ENCODE peak calls at places on chromosome 12, in ten cellular contexts. One of them, this sample, is unnamed.
A peak's percentile ranks its signal among the peaks of the same experiment; 100 is the strongest.

GRCh38 chr12:117114784-117115183 is 15.6 kb upstream of the TESC start:
- DNase-seq in GM04504: no peak
- DNase-seq in stimulated activated CD4-positive, alpha-beta T cell treated with anti-CD3 and anti-CD28 coated beads, Interleukin-12 subunit alpha, Interleukin-12 subunit beta, amount 100 ng/mL, for 48 hours: no peak
- DNase-seq in stomach: peak; percentile 74
- DNase-seq in mesenteric fat pad: no peak
- DNase-seq in fibroblast of gingiva: no peak
- DNase-seq in NCI-H774: no peak
- DNase-seq in NCI-H524: no peak
- DNase-seq in EH: no peak
- DNase-seq in lung: no peak
- DNase-seq in this sample: no peak

GRCh38 chr12:123062682-123063426 is 82.4 kb downstream of the ARL6IP4 start:
- DNase-seq in stomach: peak; percentile 47
- DNase-seq in NCI-H774: no peak
- DNase-seq in mesenteric fat pad: no peak
- DNase-seq in fibroblast of gingiva: peak; percentile 70
- DNase-seq in lung: peak; percentile 50
- DNase-seq in stimulated activated CD4-positive, alpha-beta T cell treated with anti-CD3 and anti-CD28 coated beads, Interleukin-12 subunit alpha, Interleukin-12 subunit beta, amount 100 ng/mL, for 48 hours: no peak
- DNase-seq in EH: peak; percentile 84
- DNase-seq in GM04504: peak; percentile 60
- DNase-seq in NCI-H524: no peak
- DNase-seq in this sample: peak; percentile 76

GRCh38 chr12:74033531-74033930 is 504.1 kb upstream of the ATXN7L3B start:
- DNase-seq in NCI-H774: no peak
- DNase-seq in stomach: no peak
- DNase-seq in NCI-H524: no peak
- DNase-seq in mesenteric fat pad: no peak
- DNase-seq in GM04504: no peak
- DNase-seq in EH: no peak
- DNase-seq in lung: no peak
- DNase-seq in fibroblast of gingiva: no peak
- DNase-seq in stimulated activated CD4-positive, alpha-beta T cell treated with anti-CD3 and anti-CD28 coated beads, Interleukin-12 subunit alpha, Interleukin-12 subunit beta, amount 100 ng/mL, for 48 hours: no peak
- DNase-seq in this sample: no peak

GRCh38 chr12:96198970-96199369 is 4.8 kb downstream of the ELK3 start:
- DNase-seq in NCI-H774: no peak
- DNase-seq in NCI-H524: no peak
- DNase-seq in GM04504: peak; percentile 86
- DNase-seq in fibroblast of gingiva: peak; percentile 88
- DNase-seq in mesenteric fat pad: no peak
- DNase-seq in stomach: no peak
- DNase-seq in lung: no peak
- DNase-seq in EH: peak; percentile 93
- DNase-seq in stimulated activated CD4-positive, alpha-beta T cell treated with anti-CD3 and anti-CD28 coated beads, Interleukin-12 subunit alpha, Interleukin-12 subunit beta, amount 100 ng/mL, for 48 hours: no peak
- DNase-seq in this sample: peak; percentile 91

GRCh38 chr12:88420460-88420859 is 159.8 kb downstream of the KITLG start:
- DNase-seq in stomach: no peak
- DNase-seq in GM04504: peak; percentile 88
- DNase-seq in lung: no peak
- DNase-seq in NCI-H774: no peak
- DNase-seq in mesenteric fat pad: no peak
- DNase-seq in NCI-H524: no peak
- DNase-seq in EH: peak; percentile 93
- DNase-seq in stimulated activated CD4-positive, alpha-beta T cell treated with anti-CD3 and anti-CD28 coated beads, Interleukin-12 subunit alpha, Interleukin-12 subunit beta, amount 100 ng/mL, for 48 hours: no peak
- DNase-seq in fibroblast of gingiva: peak; percentile 91
- DNase-seq in this sample: peak; percentile 93

GRCh38 chr12:6607751-6608591 is 792 bp upstream of the CHD4 start:
- DNase-seq in GM04504: no peak
- DNase-seq in NCI-H774: peak; percentile 91
- DNase-seq in stomach: peak; percentile 74
- DNase-seq in EH: peak; percentile 55
- DNase-seq in stimulated activated CD4-positive, alpha-beta T cell treated with anti-CD3 and anti-CD28 coated beads, Interleukin-12 subunit alpha, Interleukin-12 subunit beta, amount 100 ng/mL, for 48 hours: peak; percentile 51
- DNase-seq in mesenteric fat pad: no peak
- DNase-seq in lung: peak; percentile 59
- DNase-seq in NCI-H524: peak; percentile 97
- DNase-seq in fibroblast of gingiva: no peak
- DNase-seq in this sample: peak; percentile 35

GRCh38 chr12:124045671-124046070 is 72.7 kb downstream of the ZNF664 start:
- DNase-seq in stimulated activated CD4-positive, alpha-beta T cell treated with anti-CD3 and anti-CD28 coated beads, Interleukin-12 subunit alpha, Interleukin-12 subunit beta, amount 100 ng/mL, for 48 hours: no peak
- DNase-seq in fibroblast of gingiva: no peak
- DNase-seq in NCI-H524: no peak
- DNase-seq in EH: no peak
- DNase-seq in stomach: no peak
- DNase-seq in mesenteric fat pad: no peak
- DNase-seq in lung: no peak
- DNase-seq in GM04504: no peak
- DNase-seq in NCI-H774: no peak
- DNase-seq in this sample: no peak

GRCh38 chr12:60201891-60202290 is 606.1 kb downstream of the SLC16A7 start:
- DNase-seq in fibroblast of gingiva: peak; percentile 59
- DNase-seq in lung: no peak
- DNase-seq in NCI-H774: no peak
- DNase-seq in GM04504: no peak
- DNase-seq in stomach: no peak
- DNase-seq in mesenteric fat pad: no peak
- DNase-seq in EH: peak; percentile 66
- DNase-seq in stimulated activated CD4-positive, alpha-beta T cell treated with anti-CD3 and anti-CD28 coated beads, Interleukin-12 subunit alpha, Interleukin-12 subunit beta, amount 100 ng/mL, for 48 hours: no peak
- DNase-seq in NCI-H524: no peak
- DNase-seq in this sample: peak; percentile 82

GRCh38 chr12:93146970-93147369 is 217.9 kb upstream of the EEA1 start:
- DNase-seq in stomach: no peak
- DNase-seq in EH: no peak
- DNase-seq in GM04504: no peak
- DNase-seq in fibroblast of gingiva: no peak
- DNase-seq in stimulated activated CD4-positive, alpha-beta T cell treated with anti-CD3 and anti-CD28 coated beads, Interleukin-12 subunit alpha, Interleukin-12 subunit beta, amount 100 ng/mL, for 48 hours: no peak
- DNase-seq in NCI-H524: no peak
- DNase-seq in lung: no peak
- DNase-seq in mesenteric fat pad: no peak
- DNase-seq in NCI-H774: no peak
- DNase-seq in this sample: no peak

GRCh38 chr12:3084742-3085141 is 7.6 kb downstream of the TSPAN9 start:
- DNase-seq in fibroblast of gingiva: no peak
- DNase-seq in NCI-H774: no peak
- DNase-seq in EH: no peak
- DNase-seq in stomach: no peak
- DNase-seq in stimulated activated CD4-positive, alpha-beta T cell treated with anti-CD3 and anti-CD28 coated beads, Interleukin-12 subunit alpha, Interleukin-12 subunit beta, amount 100 ng/mL, for 48 hours: no peak
- DNase-seq in NCI-H524: no peak
- DNase-seq in lung: no peak
- DNase-seq in GM04504: no peak
- DNase-seq in mesenteric fat pad: no peak
- DNase-seq in this sample: no peak

GRCh38 chr12:1805441-1806081 is 14.8 kb upstream of the LRTM2 start:
- DNase-seq in EH: no peak
- DNase-seq in NCI-H774: no peak
- DNase-seq in GM04504: no peak
- DNase-seq in mesenteric fat pad: no peak
- DNase-seq in stomach: no peak
- DNase-seq in NCI-H524: no peak
- DNase-seq in stimulated activated CD4-positive, alpha-beta T cell treated with anti-CD3 and anti-CD28 coated beads, Interleukin-12 subunit alpha, Interleukin-12 subunit beta, amount 100 ng/mL, for 48 hours: no peak
- DNase-seq in lung: no peak
- DNase-seq in fibroblast of gingiva: no peak
- DNase-seq in this sample: no peak

GRCh38 chr12:52926596-52927241 is 21.8 kb upstream of the KRT8 start:
- DNase-seq in stomach: no peak
- DNase-seq in NCI-H524: no peak
- DNase-seq in NCI-H774: no peak
- DNase-seq in lung: no peak
- DNase-seq in GM04504: no peak
- DNase-seq in EH: peak; percentile 21
- DNase-seq in stimulated activated CD4-positive, alpha-beta T cell treated with anti-CD3 and anti-CD28 coated beads, Interleukin-12 subunit alpha, Interleukin-12 subunit beta, amount 100 ng/mL, for 48 hours: no peak
- DNase-seq in mesenteric fat pad: no peak
- DNase-seq in fibroblast of gingiva: no peak
- DNase-seq in this sample: no peak

GRCh38 chr12:6370994-6371754 is 4.2 kb downstream of the SCNN1A start:
- DNase-seq in mesenteric fat pad: no peak
- DNase-seq in fibroblast of gingiva: peak; percentile 24
- DNase-seq in NCI-H524: no peak
- DNase-seq in GM04504: peak; percentile 32
- DNase-seq in EH: peak; percentile 63
- DNase-seq in lung: peak; percentile 79
- DNase-seq in stimulated activated CD4-positive, alpha-beta T cell treated with anti-CD3 and anti-CD28 coated beads, Interleukin-12 subunit alpha, Interleukin-12 subunit beta, amount 100 ng/mL, for 48 hours: no peak
- DNase-seq in stomach: peak; percentile 66
- DNase-seq in NCI-H774: peak; percentile 98
- DNase-seq in this sample: no peak

GRCh38 chr12:75706786-75707605 is 195.6 kb upstream of the KRR1 start:
- DNase-seq in stomach: no peak
- DNase-seq in NCI-H774: no peak
- DNase-seq in lung: no peak
- DNase-seq in GM04504: no peak
- DNase-seq in EH: peak; percentile 67
- DNase-seq in mesenteric fat pad: no peak
- DNase-seq in fibroblast of gingiva: peak; percentile 63
- DNase-seq in stimulated activated CD4-positive, alpha-beta T cell treated with anti-CD3 and anti-CD28 coated beads, Interleukin-12 subunit alpha, Interleukin-12 subunit beta, amount 100 ng/mL, for 48 hours: no peak
- DNase-seq in NCI-H524: no peak
- DNase-seq in this sample: peak; percentile 77

GRCh38 chr12:10189653-10190052 is 10.8 kb downstream of the TMEM52B start:
- DNase-seq in GM04504: no peak
- DNase-seq in lung: no peak
- DNase-seq in fibroblast of gingiva: peak; percentile 57
- DNase-seq in stimulated activated CD4-positive, alpha-beta T cell treated with anti-CD3 and anti-CD28 coated beads, Interleukin-12 subunit alpha, Interleukin-12 subunit beta, amount 100 ng/mL, for 48 hours: no peak
- DNase-seq in stomach: no peak
- DNase-seq in NCI-H524: no peak
- DNase-seq in mesenteric fat pad: no peak
- DNase-seq in NCI-H774: no peak
- DNase-seq in EH: peak; percentile 70
- DNase-seq in this sample: no peak

GRCh38 chr12:93908264-93908663 is 231.1 kb downstream of the CRADD start:
- DNase-seq in GM04504: no peak
- DNase-seq in stimulated activated CD4-positive, alpha-beta T cell treated with anti-CD3 and anti-CD28 coated beads, Interleukin-12 subunit alpha, Interleukin-12 subunit beta, amount 100 ng/mL, for 48 hours: no peak
- DNase-seq in fibroblast of gingiva: no peak
- DNase-seq in mesenteric fat pad: no peak
- DNase-seq in NCI-H774: no peak
- DNase-seq in EH: no peak
- DNase-seq in stomach: no peak
- DNase-seq in NCI-H524: no peak
- DNase-seq in lung: no peak
- DNase-seq in this sample: no peak

GRCh38 chr12:119868992-119869391 is 8.1 kb downstream of the CIT start:
- DNase-seq in fibroblast of gingiva: peak; percentile 46
- DNase-seq in EH: peak; percentile 62
- DNase-seq in stomach: no peak
- DNase-seq in lung: no peak
- DNase-seq in NCI-H524: no peak
- DNase-seq in NCI-H774: no peak
- DNase-seq in stimulated activated CD4-positive, alpha-beta T cell treated with anti-CD3 and anti-CD28 coated beads, Interleukin-12 subunit alpha, Interleukin-12 subunit beta, amount 100 ng/mL, for 48 hours: no peak
- DNase-seq in GM04504: no peak
- DNase-seq in mesenteric fat pad: no peak
- DNase-seq in this sample: peak; percentile 30

GRCh38 chr12:93762912-93763311 is 85.7 kb downstream of the CRADD start:
- DNase-seq in mesenteric fat pad: no peak
- DNase-seq in lung: no peak
- DNase-seq in stimulated activated CD4-positive, alpha-beta T cell treated with anti-CD3 and anti-CD28 coated beads, Interleukin-12 subunit alpha, Interleukin-12 subunit beta, amount 100 ng/mL, for 48 hours: no peak
- DNase-seq in EH: no peak
- DNase-seq in NCI-H524: no peak
- DNase-seq in NCI-H774: no peak
- DNase-seq in GM04504: no peak
- DNase-seq in stomach: no peak
- DNase-seq in fibroblast of gingiva: no peak
- DNase-seq in this sample: no peak

GRCh38 chr12:83805873-83806272 is 1106.7 kb downstream of the SLC6A15 start:
- DNase-seq in EH: no peak
- DNase-seq in fibroblast of gingiva: no peak
- DNase-seq in lung: no peak
- DNase-seq in mesenteric fat pad: no peak
- DNase-seq in NCI-H774: no peak
- DNase-seq in GM04504: no peak
- DNase-seq in NCI-H524: no peak
- DNase-seq in stimulated activated CD4-positive, alpha-beta T cell treated with anti-CD3 and anti-CD28 coated beads, Interleukin-12 subunit alpha, Interleukin-12 subunit beta, amount 100 ng/mL, for 48 hours: no peak
- DNase-seq in stomach: no peak
- DNase-seq in this sample: no peak

GRCh38 chr12:47811581-47812484 is 7.9 kb downstream of the HDAC7 start:
- DNase-seq in fibroblast of gingiva: peak; percentile 84
- DNase-seq in stomach: no peak
- DNase-seq in GM04504: peak; percentile 66
- DNase-seq in mesenteric fat pad: no peak
- DNase-seq in stimulated activated CD4-positive, alpha-beta T cell treated with anti-CD3 and anti-CD28 coated beads, Interleukin-12 subunit alpha, Interleukin-12 subunit beta, amount 100 ng/mL, for 48 hours: no peak
- DNase-seq in NCI-H524: no peak
- DNase-seq in NCI-H774: no peak
- DNase-seq in EH: peak; percentile 87
- DNase-seq in lung: no peak
- DNase-seq in this sample: peak; percentile 72

GRCh38 chr12:93879476-93880376 is 202.6 kb downstream of the CRADD start:
- DNase-seq in NCI-H774: no peak
- DNase-seq in NCI-H524: no peak
- DNase-seq in stimulated activated CD4-positive, alpha-beta T cell treated with anti-CD3 and anti-CD28 coated beads, Interleukin-12 subunit alpha, Interleukin-12 subunit beta, amount 100 ng/mL, for 48 hours: no peak
- DNase-seq in GM04504: peak; percentile 75
- DNase-seq in fibroblast of gingiva: peak; percentile 20
- DNase-seq in EH: peak; percentile 95
- DNase-seq in stomach: no peak
- DNase-seq in lung: peak; percentile 6
- DNase-seq in mesenteric fat pad: no peak
- DNase-seq in this sample: peak; percentile 58

GRCh38 chr12:39240573-39240972 is 202.3 kb downstream of the KIF21A start:
- DNase-seq in NCI-H524: no peak
- DNase-seq in NCI-H774: no peak
- DNase-seq in GM04504: no peak
- DNase-seq in mesenteric fat pad: no peak
- DNase-seq in stomach: no peak
- DNase-seq in EH: no peak
- DNase-seq in fibroblast of gingiva: no peak
- DNase-seq in stimulated activated CD4-positive, alpha-beta T cell treated with anti-CD3 and anti-CD28 coated beads, Interleukin-12 subunit alpha, Interleukin-12 subunit beta, amount 100 ng/mL, for 48 hours: no peak
- DNase-seq in lung: no peak
- DNase-seq in this sample: no peak

GRCh38 chr12:40738856-40739255 is 46.6 kb downstream of the CNTN1 start:
- DNase-seq in stimulated activated CD4-positive, alpha-beta T cell treated with anti-CD3 and anti-CD28 coated beads, Interleukin-12 subunit alpha, Interleukin-12 subunit beta, amount 100 ng/mL, for 48 hours: no peak
- DNase-seq in stomach: no peak
- DNase-seq in GM04504: no peak
- DNase-seq in mesenteric fat pad: no peak
- DNase-seq in NCI-H774: no peak
- DNase-seq in EH: no peak
- DNase-seq in NCI-H524: no peak
- DNase-seq in lung: no peak
- DNase-seq in fibroblast of gingiva: no peak
- DNase-seq in this sample: no peak